ENCODE peak calls at places on chromosomes 3 and 15, in six cellular contexts. V is thoracic aorta, O is endodermal cell, X is fibroblast of pulmonary artery, G is left lung, I is esophagus muscularis mucosa. R is an unnamed sample.

GRCh38 chr3:12588039-12588673 is 31.3 kb downstream of the MKRN2 start:
- DNase-seq in V (no peak), O (no peak), X (peak; percentile 35), G (no peak), I (no peak), R (peak; percentile 51)

GRCh38 chr3:12307136-12307535 is 18.3 kb downstream of the PPARG start:
- DNase-seq in V (no peak), O (no peak), X (no peak), G (no peak), I (no peak), R (peak; percentile 42)

GRCh38 chr3:15681668-15682067 is 80.1 kb downstream of the BTD start:
- DNase-seq in V (no peak), O (no peak), X (peak; percentile 10), G (no peak), I (no peak), R (no peak)

GRCh38 chr3:30400924-30401323 is 205.5 kb upstream of the TGFBR2 start:
- DNase-seq in V (no peak), O (no peak), X (no peak), G (no peak), I (no peak), R (no peak)

GRCh38 chr15:65516997-65517865 is at the start of gene DPP8:
- DNase-seq in V (peak; percentile 60), O (peak; percentile 99), X (peak; percentile 96), G (peak; percentile 95), I (peak; percentile 97), R (peak; percentile 95)

GRCh38 chr3:186067360-186068242 is 41.3 kb downstream of the ETV5 start:
- DNase-seq in V (no peak), O (no peak), X (no peak), G (no peak), I (no peak), R (no peak)

GRCh38 chr15:74763416-74763815 is 14.8 kb downstream of the CYP1A2 start:
- DNase-seq in V (no peak), O (peak; percentile 50), X (no peak), G (no peak), I (no peak), R (no peak)

GRCh38 chr3:106457278-106458210 is 588.7 kb upstream of the CBLB start:
- DNase-seq in V (no peak), O (peak; percentile 44), X (peak; percentile 76), G (peak; percentile 48), I (no peak), R (peak; percentile 82)

GRCh38 chr15:51076898-51077564 is 17.7 kb downstream of the TNFAIP8L3 start:
- DNase-seq in V (no peak), O (peak; percentile 80), X (peak; percentile 60), G (peak; percentile 74), I (no peak), R (peak; percentile 77)

GRCh38 chr3:45789235-45789812 is 7.0 kb downstream of the SLC6A20 start:
- DNase-seq in V (no peak), O (no peak), X (no peak), G (no peak), I (no peak), R (no peak)

GRCh38 chr3:4866841-4867240 is 112.4 kb upstream of the BHLHE40 start:
- DNase-seq in V (no peak), O (no peak), X (peak; percentile 57), G (no peak), I (no peak), R (peak; percentile 59)

GRCh38 chr3:12155264-12155663 is 3.4 kb downstream of the TIMP4 start:
- DNase-seq in V (no peak), O (no peak), X (no peak), G (no peak), I (no peak), R (no peak)

GRCh38 chr15:39934415-39935044 is 615 bp downstream of the EIF2AK4 start:
- DNase-seq in V (no peak), O (no peak), X (peak; percentile 29), G (no peak), I (no peak), R (peak; percentile 44)

GRCh38 chr3:130276203-130276803 is 69.2 kb upstream of the COL6A5 start:
- DNase-seq in V (no peak), O (peak; percentile 51), X (peak; percentile 77), G (no peak), I (no peak), R (peak; percentile 79)

GRCh38 chr3:68764554-68764953 is 167.8 kb downstream of the TAFA4 start:
- DNase-seq in V (no peak), O (no peak), X (no peak), G (no peak), I (no peak), R (no peak)

GRCh38 chr3:197507081-197507480 is 48.7 kb downstream of the BDH1 start:
- DNase-seq in V (no peak), O (no peak), X (no peak), G (no peak), I (no peak), R (no peak)

GRCh38 chr3:150370129-150370602 is 37.9 kb upstream of the TSC22D2 start:
- DNase-seq in V (peak; percentile 70), O (peak; percentile 80), X (peak; percentile 93), G (peak; percentile 72), I (peak; percentile 93), R (peak; percentile 98)

GRCh38 chr3:72515915-72516314 is 332.3 kb downstream of the SHQ1 start:
- DNase-seq in V (no peak), O (no peak), X (peak; percentile 11), G (no peak), I (no peak), R (no peak)

GRCh38 chr3:127792664-127793292 is 29.5 kb downstream of the MGLL start:
- DNase-seq in V (no peak), O (no peak), X (peak; percentile 93), G (no peak), I (no peak), R (peak; percentile 93)

GRCh38 chr3:141122455-141123030 is 71.4 kb downstream of the SPSB4 start:
- DNase-seq in V (no peak), O (no peak), X (no peak), G (no peak), I (peak; percentile 29), R (no peak)

GRCh38 chr15:57895291-57895690 is 170.2 kb downstream of the ALDH1A2 start:
- DNase-seq in V (no peak), O (no peak), X (no peak), G (no peak), I (no peak), R (no peak)
- H3K4me3 ChIP-seq in V (no peak overlapping the region), O (no peak overlapping the region), X (no peak overlapping the region), G (no peak overlapping the region), I (no peak overlapping the region), R (no peak overlapping the region)

GRCh38 chr3:49801160-49801559 is 1.5 kb upstream of the CDHR4 start:
- DNase-seq in V (no peak), O (no peak), X (no peak), G (no peak), I (no peak), R (no peak)

GRCh38 chr3:49805367-49805782 is 2.3 kb downstream of the INKA1 start:
- DNase-seq in V (peak; percentile 74), O (no peak), X (peak; percentile 97), G (peak; percentile 71), I (no peak), R (peak; percentile 99)

GRCh38 chr3:49804141-49805041 is 1.3 kb downstream of the INKA1 start:
- DNase-seq in V (no peak), O (no peak), X (no peak), G (no peak), I (no peak), R (peak; percentile 41)

GRCh38 chr3:49802719-49803463 is at the start of gene INKA1:
- DNase-seq in V (peak; percentile 51), O (peak; percentile 96), X (peak; percentile 84), G (peak; percentile 93), I (peak; percentile 97), R (peak; percentile 84)

DNA sequence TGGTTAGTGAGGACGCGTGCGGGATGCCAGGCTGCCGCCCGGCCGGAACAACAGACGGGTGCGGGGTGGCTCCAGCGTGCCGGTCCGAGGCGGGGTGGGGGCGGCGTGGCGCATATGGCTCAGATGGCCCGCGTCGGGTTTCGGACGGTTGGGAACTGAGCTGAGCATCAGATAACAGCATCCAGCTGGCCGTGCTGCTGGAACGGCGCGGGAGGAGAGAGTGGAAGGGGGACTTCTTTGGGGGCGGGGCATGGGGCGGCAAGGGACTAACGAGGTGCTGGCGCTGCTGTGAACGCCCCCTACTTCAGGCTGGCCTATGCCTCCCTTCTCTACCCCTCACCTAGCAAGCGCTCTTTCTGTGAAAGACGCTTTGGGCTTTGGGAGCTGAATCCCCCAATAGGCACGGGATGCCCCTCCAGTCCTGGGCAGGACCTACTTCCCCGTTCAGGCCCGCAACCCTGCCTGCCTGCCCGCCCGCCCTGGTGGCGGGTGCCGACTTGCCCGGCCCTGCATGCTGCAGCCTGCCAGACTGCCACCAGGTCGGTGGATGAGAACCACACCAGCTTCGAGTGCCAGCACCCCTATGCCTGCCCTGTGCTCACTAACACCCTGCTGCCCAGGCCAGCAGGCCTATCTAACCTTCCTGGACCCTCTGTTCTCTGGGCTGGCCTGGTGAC is 541 bp downstream of the INKA1 start:
- DNase-seq in V (no peak), O (no peak), X (peak; percentile 49), G (no peak), I (no peak), R (peak; percentile 64)
- TF ChIP-seq CTCF in V (peak; percentile 27), O (peak; percentile 35), X (no peak), G (no peak), I (no peak), R (no peak)

DNA sequence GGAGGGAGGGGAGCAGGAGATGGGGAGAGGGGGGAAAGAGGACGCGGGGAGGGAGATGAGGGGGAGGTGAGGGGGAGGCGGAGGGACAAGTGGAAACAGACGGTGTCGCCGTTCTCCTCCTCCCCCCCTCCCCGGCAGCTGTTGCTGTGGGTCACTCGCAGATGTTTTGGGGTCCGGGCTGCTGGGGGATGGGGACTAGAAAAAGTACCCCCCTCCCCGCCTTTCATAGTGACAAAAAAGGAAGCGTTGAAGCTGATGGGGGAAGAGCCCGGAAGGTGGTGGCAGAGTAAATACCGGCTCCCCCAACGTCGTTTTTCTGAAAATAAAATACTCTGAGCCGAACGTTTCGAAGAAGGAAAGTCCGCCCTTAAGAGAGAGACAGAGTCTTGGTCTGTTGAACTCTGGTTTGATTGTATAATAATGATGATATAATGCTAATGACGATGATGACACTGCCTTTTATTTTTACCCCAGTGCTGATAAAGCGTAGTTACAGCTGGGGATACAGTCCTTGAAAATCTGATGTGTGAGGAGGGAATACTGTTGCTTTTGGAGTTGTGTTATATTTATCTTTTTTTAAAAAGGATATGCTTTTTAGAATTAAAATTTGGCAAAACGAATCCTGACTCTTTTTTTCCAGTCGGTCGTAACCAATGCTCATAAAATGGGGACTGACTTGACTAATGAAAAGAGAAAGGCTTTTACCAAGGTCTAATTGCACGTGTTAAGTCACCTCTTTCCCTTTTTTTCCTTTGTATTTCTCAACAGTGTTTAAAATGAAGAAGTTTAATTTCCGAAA is 997 bp downstream of the STXBP5L start:
- DNase-seq in V (no peak), O (no peak), X (no peak), G (no peak), I (no peak), R (no peak)
- H3K4me3 ChIP-seq in V (peak overlapping the region; percentile 72), O (peak overlapping the region; percentile 84), X (peak overlapping the region; percentile 64), G (peak overlapping the region; percentile 27), I (peak overlapping the region; percentile 58), R (peak overlapping the region; percentile 48)

DNA sequence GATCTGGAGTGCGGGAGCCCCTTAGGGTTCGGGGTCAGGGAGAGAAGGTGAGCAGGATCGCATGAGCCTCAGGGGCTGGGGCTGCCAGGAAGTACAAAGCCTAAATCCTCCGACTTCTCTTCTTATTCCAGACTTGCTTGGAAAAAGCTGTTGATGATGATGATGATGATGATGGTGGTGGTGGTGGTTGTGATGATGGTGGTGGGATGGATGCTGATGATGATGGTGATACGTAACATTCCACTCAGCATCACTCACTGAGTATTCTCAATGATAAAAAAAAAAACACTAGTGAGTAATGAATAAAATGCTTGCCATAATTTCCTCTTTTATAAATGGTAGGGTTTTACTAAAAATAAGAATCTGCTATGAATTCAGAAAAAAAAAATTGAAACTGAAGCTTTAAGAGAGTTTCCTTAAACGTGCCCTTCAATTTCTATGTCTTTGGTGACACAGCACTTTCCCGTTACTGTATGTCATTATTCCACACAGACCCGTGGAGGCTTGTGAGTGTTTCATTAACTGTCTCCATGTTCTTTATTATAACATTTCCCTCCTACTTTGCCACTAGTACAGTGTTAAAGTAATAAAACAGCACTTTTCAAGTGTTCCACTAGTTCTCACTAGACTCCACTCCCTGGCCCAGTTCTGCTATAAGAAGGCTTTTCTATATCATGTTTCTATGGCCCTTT is 5.4 kb upstream of the ACAN start:
- DNase-seq in V (no peak), O (no peak), X (no peak), G (no peak), I (no peak), R (no peak)
- TF ChIP-seq CTCF in V (no peak), O (no peak), X (no peak), G (no peak), I (no peak), R (no peak)